ENCODE peak calls at places on chromosomes 4 and X, in four cellular contexts. U is A549, X is AG10803, C is AML-193. Z is an unnamed sample.

GRCh38 chr4:106430797-106431196 is 62.2 kb upstream of the GIMD1 start:
- DNase-seq in X (no peak), U (no peak), C (no peak), Z (no peak)

GRCh38 chrX:137052641-137053235 is 18.9 kb upstream of the GPR101 start:
- DNase-seq in X (no peak), C (no peak), U (peak), Z (no peak)

GRCh38 chr4:80461412-80461811 is 125.9 kb downstream of the CFAP299 start:
- DNase-seq in U (no peak), X (no peak), C (no peak), Z (no peak)

GRCh38 chr4:76108467-76109181 is 34.1 kb downstream of the ART3 start:
- DNase-seq in X (no peak), U (no peak), C (peak), Z (no peak)

GRCh38 chr4:1215347-1216075 is 33.4 kb downstream of the CTBP1 start:
- DNase-seq in X (no peak), U (no peak), C (no peak), Z (no peak)

GRCh38 chrX:9501362-9501761 is 36.5 kb downstream of the TBL1X start:
- DNase-seq in X (no peak), U (no peak), C (no peak), Z (no peak)

GRCh38 chr4:101787917-101788316 is 2.6 kb upstream of the BANK1 start:
- DNase-seq in U (no peak), C (no peak), X (no peak), Z (no peak)

GRCh38 chrX:48753708-48754107 is 7.8 kb upstream of the GLOD5 start:
- DNase-seq in C (no peak), U (no peak), X (no peak), Z (no peak)

GRCh38 chrX:3815896-3816664 is 102.6 kb upstream of the PRKX start:
- DNase-seq in X (peak), C (peak), U (peak), Z (peak)

GRCh38 chrX:397575-397974 is 10.9 kb upstream of the PPP2R3B start:
- DNase-seq in X (peak), C (no peak), U (no peak), Z (no peak)

GRCh38 chr4:56787380-56787779 is 34.1 kb downstream of the SPINK2 start:
- DNase-seq in U (no peak), X (no peak), C (no peak), Z (no peak)

GRCh38 chr4:148116971-148117370 is 325.2 kb downstream of the NR3C2 start:
- DNase-seq in X (no peak), U (no peak), C (no peak), Z (no peak)

GRCh38 chrX:102765217-102765616 is 44.7 kb downstream of the GPRASP3 start:
- DNase-seq in C (no peak), X (peak), U (no peak), Z (no peak)

GRCh38 chrX:154517101-154517781 is 1.2 kb upstream of the FAM3A start:
- DNase-seq in C (no peak), X (no peak), U (no peak), Z (no peak)

GRCh38 chrX:134443020-134443419 is 16.9 kb upstream of the HPRT1 start:
- DNase-seq in X (no peak), C (no peak), U (no peak), Z (no peak)

GRCh38 chr4:79651516-79651915 is 243.5 kb upstream of the GK2 start:
- DNase-seq in U (no peak), C (no peak), X (peak), Z (no peak)

GRCh38 chr4:73836373-73837269 is at the start of gene CXCL6:
- DNase-seq in U (no peak), C (no peak), X (no peak), Z (no peak)

GRCh38 chr4:100177126-100177525 is 13.1 kb downstream of the DDIT4L start:
- DNase-seq in C (no peak), U (no peak), X (no peak), Z (no peak)

GRCh38 chr4:163110442-163110841 is 56.2 kb downstream of the NAF1 start:
- DNase-seq in X (no peak), C (no peak), U (no peak), Z (no peak)

GRCh38 chr4:57147335-57148060 is 37.3 kb upstream of the IGFBP7 start:
- DNase-seq in X (peak), U (no peak), C (no peak), Z (no peak)